ENCODE peak calls at places on chromosome 2, in seven cellular contexts. M, C, O, U, P, V and W are unnamed samples.

GRCh38 chr2:145484443-145485086 is 964.6 kb upstream of the ZEB2 start:
- DNase-seq in M (peak), C (peak), O (no peak), U (no peak), P (no peak), V (no peak), W (peak)

GRCh38 chr2:204583773-204584172 is 38.5 kb downstream of the PARD3B start:
- DNase-seq in M (no peak), C (no peak), O (no peak), U (no peak), P (no peak), V (no peak), W (no peak)

GRCh38 chr2:177758591-177759371 is 313.8 kb downstream of the PDE11A start:
- DNase-seq in M (peak), C (peak), O (peak), U (peak), P (no peak), V (peak), W (no peak)

GRCh38 chr2:62944362-62944761 is 106.3 kb upstream of the OTX1 start:
- DNase-seq in M (no peak), C (no peak), O (no peak), U (no peak), P (no peak), V (no peak), W (no peak)

GRCh38 chr2:235914756-235915155 is 253.4 kb downstream of the GBX2 start:
- DNase-seq in M (no peak), C (no peak), O (no peak), U (no peak), P (no peak), V (no peak), W (no peak)

GRCh38 chr2:156340818-156341481 is 8.4 kb upstream of the NR4A2 start:
- DNase-seq in M (peak), C (no peak), O (no peak), U (no peak), P (no peak), V (no peak), W (no peak)

GRCh38 chr2:85886585-85886984 is 2.2 kb downstream of the ST3GAL5 start:
- DNase-seq in M (peak), C (no peak), O (no peak), U (no peak), P (no peak), V (no peak), W (no peak)

GRCh38 chr2:39629646-39630045 is 36.1 kb upstream of the TMEM178A start:
- DNase-seq in M (no peak), C (no peak), O (no peak), U (no peak), P (no peak), V (no peak), W (no peak)

GRCh38 chr2:186496401-186496800 is 10.3 kb downstream of the ZC3H15 start:
- DNase-seq in M (no peak), C (no peak), O (no peak), U (no peak), P (no peak), V (no peak), W (peak)

GRCh38 chr2:240637116-240637900 is 12.0 kb downstream of the GPR35 start:
- DNase-seq in M (no peak), C (no peak), O (no peak), U (no peak), P (no peak), V (peak), W (no peak)

GRCh38 chr2:47488870-47489584 is 86.1 kb downstream of the MSH2 start:
- DNase-seq in M (no peak), C (peak), O (peak), U (no peak), P (no peak), V (no peak), W (no peak)

GRCh38 chr2:151619337-151619989 is 114.8 kb downstream of the NEB start:
- DNase-seq in M (peak), C (no peak), O (peak), U (no peak), P (no peak), V (no peak), W (peak)

GRCh38 chr2:184004289-184004944 is 593.9 kb upstream of the ZNF804A start:
- DNase-seq in M (no peak), C (no peak), O (no peak), U (no peak), P (peak), V (no peak), W (no peak)

GRCh38 chr2:229701716-229702115 is 12.6 kb downstream of the DNER start:
- DNase-seq in M (no peak), C (no peak), O (no peak), U (no peak), P (no peak), V (no peak), W (no peak)

GRCh38 chr2:11512431-11512830 is 21.4 kb upstream of the GREB1 start:
- DNase-seq in M (no peak), C (no peak), O (no peak), U (no peak), P (no peak), V (no peak), W (peak)

GRCh38 chr2:172081248-172082022 is 3.9 kb upstream of the DLX1 start:
- DNase-seq in M (no peak), C (no peak), O (no peak), U (peak), P (no peak), V (peak), W (no peak)

GRCh38 chr2:72750977-72751639 is 74.7 kb downstream of the EXOC6B start:
- DNase-seq in M (no peak), C (no peak), O (no peak), U (no peak), P (no peak), V (no peak), W (no peak)

GRCh38 chr2:170222842-170223241 is 44.9 kb downstream of the MYO3B start:
- DNase-seq in M (no peak), C (no peak), O (no peak), U (no peak), P (no peak), V (no peak), W (no peak)

GRCh38 chr2:75994759-75995158 is 284.0 kb upstream of the GCFC2 start:
- DNase-seq in M (no peak), C (no peak), O (peak), U (peak), P (no peak), V (no peak), W (no peak)

GRCh38 chr2:49948091-49948490 is 793.8 kb upstream of the FSHR start:
- DNase-seq in M (no peak), C (no peak), O (no peak), U (no peak), P (no peak), V (no peak), W (no peak)

GRCh38 chr2:158043181-158043948 is 58.3 kb upstream of the UPP2 start:
- DNase-seq in M (no peak), C (no peak), O (no peak), U (no peak), P (no peak), V (peak), W (no peak)

GRCh38 chr2:215136669-215137328 is 1.6 kb downstream of the ABCA12 start:
- DNase-seq in M (no peak), C (no peak), O (no peak), U (no peak), P (peak), V (no peak), W (peak)

GRCh38 chr2:165293439-165294420 is 54.5 kb downstream of the SCN2A start:
- DNase-seq in M (peak), C (peak), O (peak), U (no peak), P (peak), V (peak), W (peak)

GRCh38 chr2:113712941-113713340 is 43.5 kb downstream of the SLC35F5 start:
- DNase-seq in M (no peak), C (no peak), O (no peak), U (no peak), P (no peak), V (no peak), W (no peak)

GRCh38 chr2:520663-521340 is 156.4 kb downstream of the TMEM18 start:
- DNase-seq in M (no peak), C (no peak), O (no peak), U (no peak), P (no peak), V (no peak), W (no peak)

GRCh38 chr2:221897718-221898117 is 325.6 kb upstream of the EPHA4 start:
- DNase-seq in M (no peak), C (no peak), O (no peak), U (no peak), P (no peak), V (no peak), W (no peak)

GRCh38 chr2:3007135-3007534 is 370.5 kb downstream of the EIPR1 start:
- DNase-seq in M (no peak), C (no peak), O (no peak), U (no peak), P (no peak), V (no peak), W (no peak)

GRCh38 chr2:15222856-15223255 is 338.3 kb downstream of the NBAS start:
- DNase-seq in M (no peak), C (no peak), O (no peak), U (no peak), P (no peak), V (no peak), W (no peak)

GRCh38 chr2:61268249-61268648 is 106.3 kb downstream of the C2orf74 start:
- DNase-seq in M (no peak), C (no peak), O (no peak), U (no peak), P (no peak), V (no peak), W (no peak)

GRCh38 chr2:235244497-235245215 is 249.2 kb upstream of the AGAP1 start:
- DNase-seq in M (no peak), C (no peak), O (no peak), U (no peak), P (no peak), V (no peak), W (no peak)

GRCh38 chr2:18169787-18170175 is 291.3 kb downstream of the KCNS3 start:
- DNase-seq in M (no peak), C (no peak), O (no peak), U (no peak), P (no peak), V (no peak), W (no peak)

GRCh38 chr2:69997296-69998184 is 36.1 kb upstream of the ASPRV1 start:
- DNase-seq in M (peak), C (peak), O (no peak), U (no peak), P (no peak), V (no peak), W (no peak)
- TF ChIP-seq JUND in M (peak), C (peak), O (no peak), U (no peak), P (no peak), V (no peak), W (no peak)

DNA sequence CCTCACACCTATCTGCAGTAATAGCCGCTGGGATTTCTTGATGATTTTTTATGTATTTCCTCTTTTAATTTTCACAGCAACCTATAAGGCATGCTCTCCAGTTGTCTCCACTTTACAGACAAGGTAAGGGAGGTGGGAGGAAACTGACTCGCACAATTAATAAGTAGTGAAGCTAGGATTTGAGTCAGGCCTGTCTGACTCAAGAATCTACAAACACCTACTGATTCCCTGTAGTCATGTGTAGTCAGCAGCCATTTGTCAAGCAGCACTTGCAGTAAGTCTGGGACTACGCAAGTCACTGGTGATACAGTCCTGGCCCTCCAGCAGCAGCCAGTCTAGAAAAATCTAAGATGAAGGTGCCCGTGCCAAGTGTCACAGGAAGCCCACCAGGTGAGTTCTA is 193.6 kb upstream of the PKDCC start:
- DNase-seq in M (no peak), C (no peak), O (no peak), U (no peak), P (no peak), V (no peak), W (no peak)
- TF ChIP-seq JUND in M (no peak), C (no peak), O (no peak), U (no peak), P (no peak), V (no peak), W (no peak)

GRCh38 chr2:96546797-96547196 is 10.2 kb downstream of the ARID5A start:
- DNase-seq in M (no peak), C (no peak), O (no peak), U (no peak), P (no peak), V (no peak), W (no peak)
- TF ChIP-seq JUND in M (no peak), C (no peak), O (no peak), U (no peak), P (no peak), V (no peak), W (no peak)

DNA sequence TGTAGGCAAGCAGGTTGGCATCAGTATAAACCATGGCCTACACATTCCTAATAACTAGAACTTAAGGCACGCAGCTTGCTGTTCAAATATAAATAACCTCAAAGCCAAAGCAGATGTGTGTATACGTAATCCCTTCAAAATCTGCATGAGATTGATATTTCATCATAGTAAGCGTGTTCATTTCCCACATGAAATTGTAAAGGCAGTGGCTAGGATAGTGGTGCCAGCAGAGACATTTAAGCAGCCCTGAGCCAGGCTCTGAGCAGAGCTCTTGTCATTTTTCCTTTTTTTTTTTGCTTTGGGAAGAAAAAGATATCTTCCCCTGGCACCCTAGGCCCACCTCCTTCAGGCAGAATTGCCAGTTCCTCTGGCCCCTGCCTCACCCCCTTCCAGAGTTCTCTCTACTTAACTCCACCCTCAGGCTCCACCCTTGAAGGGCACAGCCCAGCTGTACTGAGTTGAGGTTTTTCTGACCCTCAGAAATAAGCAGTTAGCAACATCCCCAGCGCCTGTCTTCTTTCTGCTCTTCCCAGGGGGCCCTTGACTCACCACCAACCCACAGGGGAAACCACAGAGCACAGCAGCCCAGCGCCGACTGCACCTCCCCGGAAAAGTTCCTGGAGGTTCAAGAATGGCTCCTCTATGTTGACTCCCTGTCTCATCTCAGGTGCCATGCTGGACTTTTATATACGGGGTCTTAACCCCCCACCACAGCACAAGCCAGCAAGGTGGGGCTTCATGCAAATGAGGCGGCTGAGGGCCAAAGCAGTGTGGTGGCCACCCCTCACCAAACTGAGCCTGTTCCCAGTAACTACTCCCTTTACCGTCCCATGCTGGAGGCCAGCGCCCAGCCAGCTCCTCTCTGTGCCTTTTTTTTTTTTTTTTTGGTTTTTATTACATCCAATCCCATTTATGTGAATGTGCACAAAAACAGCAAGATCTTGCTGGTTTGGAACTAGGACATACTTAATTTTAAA is 84.7 kb downstream of the EHD3 start:
- DNase-seq in M (no peak), C (no peak), O (no peak), U (no peak), P (peak), V (no peak), W (no peak)
- TF ChIP-seq JUND in M (no peak), C (no peak), O (no peak), U (no peak), P (no peak), V (peak), W (no peak)

GRCh38 chr2:23410596-23410995 is 25.6 kb downstream of the KLHL29 start:
- DNase-seq in M (no peak), C (no peak), O (no peak), U (no peak), P (no peak), V (no peak), W (no peak)

GRCh38 chr2:23413641-23414040 is 28.7 kb downstream of the KLHL29 start:
- DNase-seq in M (no peak), C (no peak), O (no peak), U (no peak), P (no peak), V (no peak), W (no peak)

GRCh38 chr2:23414106-23414505 is 29.1 kb downstream of the KLHL29 start:
- DNase-seq in M (no peak), C (no peak), O (no peak), U (no peak), P (no peak), V (no peak), W (no peak)

GRCh38 chr2:23412556-23413155 is 27.7 kb downstream of the KLHL29 start:
- DNase-seq in M (no peak), C (no peak), O (no peak), U (no peak), P (no peak), V (no peak), W (no peak)

GRCh38 chr2:23411752-23412431 is 26.9 kb downstream of the KLHL29 start:
- DNase-seq in M (no peak), C (no peak), O (no peak), U (no peak), P (no peak), V (no peak), W (no peak)
- TF ChIP-seq JUND in M (no peak), C (no peak), O (no peak), U (no peak), P (no peak), V (no peak), W (no peak)

DNA sequence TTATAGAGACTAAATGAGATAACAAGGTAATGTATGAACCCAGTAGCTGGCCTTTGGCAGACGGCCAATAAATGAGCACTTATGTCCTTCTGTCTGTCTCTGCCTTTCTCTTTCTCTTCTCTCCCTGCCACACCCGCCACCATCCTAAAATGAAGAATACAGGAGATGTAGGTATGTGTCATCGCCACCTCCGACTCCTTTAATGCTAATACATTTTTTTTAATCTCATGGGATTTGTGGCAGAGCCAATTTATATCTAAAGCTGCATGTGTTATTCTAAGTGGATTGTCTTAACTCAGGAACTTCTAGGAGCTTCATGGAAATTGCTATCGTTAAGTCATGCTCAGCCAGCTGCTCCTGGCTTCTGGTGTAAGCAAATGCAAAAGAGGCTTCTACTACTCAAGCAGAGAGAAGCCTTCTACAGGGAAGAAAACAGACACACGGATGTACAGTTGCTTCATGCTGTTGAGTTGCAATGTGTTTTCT is 2.2 kb downstream of the TM4SF20 start:
- DNase-seq in M (no peak), C (no peak), O (no peak), U (no peak), P (no peak), V (no peak), W (no peak)
- TF ChIP-seq JUND in M (no peak), C (no peak), O (no peak), U (no peak), P (no peak), V (no peak), W (no peak)

DNA sequence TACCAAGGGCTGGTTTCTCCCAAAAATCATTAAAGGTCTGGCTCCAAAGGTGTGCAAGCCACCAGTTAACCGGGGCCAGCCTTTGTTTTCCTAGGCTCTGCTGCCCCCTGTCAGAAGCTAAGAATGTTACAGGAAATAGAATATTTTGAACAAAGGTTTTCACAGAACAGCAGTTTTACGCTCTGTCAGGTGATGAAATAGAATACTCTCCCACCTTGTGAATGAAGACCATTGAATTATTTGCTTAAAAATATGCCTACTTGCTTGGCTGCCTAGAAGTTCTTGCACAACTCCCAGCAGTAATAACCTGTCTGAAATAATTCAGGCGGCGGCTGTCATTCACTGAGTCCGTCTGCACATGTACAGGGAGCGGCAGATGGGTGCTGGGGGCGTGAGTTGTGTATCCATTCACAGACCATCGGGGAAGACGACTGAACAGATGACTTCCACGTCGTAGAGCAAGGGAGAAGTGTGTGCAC is 56.3 kb downstream of the SF3B1 start:
- DNase-seq in M (peak), C (peak), O (peak), U (peak), P (no peak), V (peak), W (peak)
- TF ChIP-seq JUND in M (no peak), C (no peak), O (no peak), U (no peak), P (no peak), V (no peak), W (no peak)